ENCODE peak calls at places on chromosome 19, in ten cellular contexts. One of them, this sample, is unnamed. For H3K27me3, H3K9me3 and H3K4me1, the result is how much of the 10 kb centered on the place peaks cover.

GRCh38 chr19:51123381-51124186 is 1.1 kb upstream of the SIGLEC9 start:
- DNase-seq in tibial artery: peak
- DNase-seq in heart left ventricle: no peak
- DNase-seq in colonic mucosa: no peak
- DNase-seq in HAP-1: no peak
- DNase-seq in PC-3: no peak
- DNase-seq in GM23248: no peak
- DNase-seq in testis: no peak
- DNase-seq in A673: no peak
- DNase-seq in lower lobe of right lung: peak
- DNase-seq in this sample: no peak

GRCh38 chr19:58296086-58296485 is 9.1 kb upstream of the ERVK3-1 start:
- DNase-seq in tibial artery: no peak
- DNase-seq in heart left ventricle: no peak
- DNase-seq in colonic mucosa: no peak
- DNase-seq in HAP-1: no peak
- DNase-seq in PC-3: no peak
- DNase-seq in GM23248: peak
- DNase-seq in testis: no peak
- DNase-seq in A673: no peak
- DNase-seq in lower lobe of right lung: no peak
- DNase-seq in this sample: no peak

GRCh38 chr19:4742717-4743646 is 19.3 kb upstream of the DPP9 start:
- DNase-seq in tibial artery: no peak
- DNase-seq in heart left ventricle: no peak
- DNase-seq in colonic mucosa: no peak
- DNase-seq in HAP-1: no peak
- DNase-seq in PC-3: no peak
- DNase-seq in GM23248: no peak
- DNase-seq in testis: peak
- DNase-seq in A673: peak
- DNase-seq in lower lobe of right lung: no peak
- DNase-seq in this sample: peak

GRCh38 chr19:13981467-13981866 is 24.7 kb downstream of the RFX1 start:
- DNase-seq in tibial artery: no peak
- DNase-seq in heart left ventricle: no peak
- DNase-seq in colonic mucosa: no peak
- DNase-seq in HAP-1: no peak
- DNase-seq in PC-3: no peak
- DNase-seq in GM23248: no peak
- DNase-seq in testis: no peak
- DNase-seq in A673: no peak
- DNase-seq in lower lobe of right lung: no peak
- DNase-seq in this sample: no peak

GRCh38 chr19:35253316-35254286 is 4.8 kb downstream of the LSR start:
- DNase-seq in tibial artery: no peak
- DNase-seq in heart left ventricle: peak
- DNase-seq in colonic mucosa: peak
- DNase-seq in HAP-1: no peak
- DNase-seq in PC-3: no peak
- DNase-seq in GM23248: no peak
- DNase-seq in testis: no peak
- DNase-seq in A673: peak
- DNase-seq in lower lobe of right lung: no peak
- DNase-seq in this sample: peak

GRCh38 chr19:13556552-13556951 is 50.3 kb upstream of the CACNA1A start:
- DNase-seq in tibial artery: no peak
- DNase-seq in heart left ventricle: no peak
- DNase-seq in colonic mucosa: no peak
- DNase-seq in HAP-1: no peak
- DNase-seq in PC-3: no peak
- DNase-seq in GM23248: no peak
- DNase-seq in testis: no peak
- DNase-seq in A673: no peak
- DNase-seq in lower lobe of right lung: no peak
- DNase-seq in this sample: no peak

GRCh38 chr19:18396471-18397241 is 766 bp downstream of the LRRC25 start:
- DNase-seq in tibial artery: no peak
- DNase-seq in heart left ventricle: no peak
- DNase-seq in colonic mucosa: no peak
- DNase-seq in HAP-1: no peak
- DNase-seq in PC-3: no peak
- DNase-seq in GM23248: no peak
- DNase-seq in testis: peak
- DNase-seq in A673: no peak
- DNase-seq in lower lobe of right lung: no peak
- DNase-seq in this sample: no peak

GRCh38 chr19:3505598-3506383 is at the start of gene FZR1:
- DNase-seq in tibial artery: peak
- DNase-seq in heart left ventricle: peak
- DNase-seq in colonic mucosa: peak
- DNase-seq in HAP-1: peak
- DNase-seq in PC-3: peak
- DNase-seq in GM23248: peak
- DNase-seq in testis: peak
- DNase-seq in A673: peak
- DNase-seq in lower lobe of right lung: peak
- DNase-seq in this sample: peak

GRCh38 chr19:21947775-21948174 is 63.0 kb downstream of the ZNF208 start:
- DNase-seq in tibial artery: no peak
- DNase-seq in heart left ventricle: no peak
- DNase-seq in colonic mucosa: no peak
- DNase-seq in HAP-1: no peak
- DNase-seq in PC-3: no peak
- DNase-seq in GM23248: no peak
- DNase-seq in testis: no peak
- DNase-seq in A673: peak
- DNase-seq in lower lobe of right lung: no peak
- DNase-seq in this sample: no peak

GRCh38 chr19:45177817-45178261 is at the start of gene TRAPPC6A:
- DNase-seq in tibial artery: no peak
- DNase-seq in heart left ventricle: no peak
- DNase-seq in colonic mucosa: no peak
- DNase-seq in HAP-1: no peak
- DNase-seq in PC-3: peak
- DNase-seq in GM23248: peak
- DNase-seq in testis: no peak
- DNase-seq in A673: no peak
- DNase-seq in lower lobe of right lung: no peak
- DNase-seq in this sample: no peak

GRCh38 chr19:38303517-38304351 is at the start of gene C19orf33:
- DNase-seq in tibial artery: no peak
- DNase-seq in heart left ventricle: no peak
- DNase-seq in colonic mucosa: peak
- DNase-seq in HAP-1: no peak
- DNase-seq in PC-3: peak
- DNase-seq in GM23248: peak
- DNase-seq in testis: no peak
- DNase-seq in A673: no peak
- DNase-seq in lower lobe of right lung: peak
- DNase-seq in this sample: peak

GRCh38 chr19:16316506-16316882 is 8.1 kb upstream of the KLF2 start:
- DNase-seq in tibial artery: no peak
- DNase-seq in heart left ventricle: no peak
- DNase-seq in colonic mucosa: no peak
- DNase-seq in HAP-1: peak
- DNase-seq in PC-3: no peak
- DNase-seq in GM23248: no peak
- DNase-seq in testis: peak
- DNase-seq in A673: peak
- DNase-seq in lower lobe of right lung: no peak
- DNase-seq in this sample: no peak

GRCh38 chr19:16896098-16896912 is 7.5 kb downstream of the F2RL3 start:
- DNase-seq in tibial artery: no peak
- DNase-seq in heart left ventricle: no peak
- DNase-seq in colonic mucosa: peak
- DNase-seq in HAP-1: no peak
- DNase-seq in PC-3: no peak
- DNase-seq in GM23248: no peak
- DNase-seq in testis: peak
- DNase-seq in A673: no peak
- DNase-seq in lower lobe of right lung: peak
- DNase-seq in this sample: peak

GRCh38 chr19:14476663-14477401 is 1.7 kb upstream of the PTGER1 start:
- DNase-seq in tibial artery: peak
- DNase-seq in heart left ventricle: no peak
- DNase-seq in colonic mucosa: peak
- DNase-seq in HAP-1: no peak
- DNase-seq in PC-3: peak
- DNase-seq in GM23248: peak
- DNase-seq in testis: no peak
- DNase-seq in A673: peak
- DNase-seq in lower lobe of right lung: no peak
- DNase-seq in this sample: peak

GRCh38 chr19:10189631-10190425 is 4.9 kb downstream of the DNMT1 start:
- DNase-seq in tibial artery: no peak
- DNase-seq in heart left ventricle: no peak
- DNase-seq in colonic mucosa: no peak
- DNase-seq in HAP-1: no peak
- DNase-seq in PC-3: no peak
- DNase-seq in GM23248: peak
- DNase-seq in testis: no peak
- DNase-seq in A673: no peak
- DNase-seq in lower lobe of right lung: no peak
- DNase-seq in this sample: no peak
- H3K27me3 ChIP-seq in tibial artery: under half
- H3K27me3 ChIP-seq in heart left ventricle: under half
- H3K27me3 ChIP-seq in colonic mucosa: under half
- H3K27me3 ChIP-seq in HAP-1: under half
- H3K27me3 ChIP-seq in PC-3: under half
- H3K27me3 ChIP-seq in GM23248: under half
- H3K27me3 ChIP-seq in testis: under half
- H3K27me3 ChIP-seq in A673: under half
- H3K27me3 ChIP-seq in lower lobe of right lung: under half
- H3K27me3 ChIP-seq in this sample: under half

DNA sequence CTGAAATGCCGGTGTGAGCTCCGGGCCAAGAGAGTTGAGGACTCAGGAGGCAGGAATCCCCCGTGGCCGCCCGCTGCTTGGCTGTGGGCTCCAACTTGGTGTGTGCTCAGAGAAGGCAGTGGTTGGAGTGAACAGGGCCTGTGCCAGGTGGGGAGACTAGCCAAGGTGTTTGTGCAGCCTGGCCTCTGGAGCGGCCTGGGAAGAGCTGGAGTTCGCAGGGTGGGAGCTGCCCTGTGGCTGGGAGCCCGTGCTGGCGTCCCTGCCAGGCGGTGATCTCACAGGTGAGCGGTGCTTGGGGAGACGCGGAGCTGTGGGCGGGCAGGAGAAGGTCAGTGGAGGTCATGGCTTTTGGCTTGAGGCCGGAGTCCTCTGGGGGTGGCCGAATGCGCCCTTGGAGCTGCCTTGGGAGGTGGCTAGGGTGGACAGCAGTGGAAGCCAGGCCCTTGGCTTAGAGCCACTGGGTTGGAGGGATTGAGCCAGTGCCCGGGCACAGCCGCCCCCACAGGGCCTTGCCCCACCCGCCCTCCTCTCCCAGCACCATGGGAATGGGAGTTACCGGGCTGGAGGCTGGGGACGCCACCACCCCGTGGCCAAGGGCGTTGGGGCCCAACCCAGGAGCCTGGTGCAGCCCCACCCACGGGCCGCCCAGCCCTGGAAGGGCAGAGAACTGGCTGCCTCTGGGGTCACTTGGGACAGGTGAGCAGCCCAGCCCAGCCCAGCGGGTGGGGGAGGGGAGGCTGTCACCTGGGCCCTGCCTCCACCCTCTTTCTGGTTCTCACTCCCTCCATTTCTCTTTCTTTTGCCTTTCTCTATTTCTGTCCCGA is 7.1 kb upstream of the CIRBP start:
- DNase-seq in tibial artery: peak
- DNase-seq in heart left ventricle: peak
- DNase-seq in colonic mucosa: peak
- DNase-seq in HAP-1: no peak
- DNase-seq in PC-3: peak
- DNase-seq in GM23248: peak
- DNase-seq in testis: no peak
- DNase-seq in A673: no peak
- DNase-seq in lower lobe of right lung: peak
- DNase-seq in this sample: peak
- H3K9me3 ChIP-seq in tibial artery: under half
- H3K9me3 ChIP-seq in heart left ventricle: under half
- H3K9me3 ChIP-seq in colonic mucosa: under half
- H3K9me3 ChIP-seq in HAP-1: under half
- H3K9me3 ChIP-seq in PC-3: under half
- H3K9me3 ChIP-seq in GM23248: under half
- H3K9me3 ChIP-seq in testis: under half
- H3K9me3 ChIP-seq in A673: under half
- H3K9me3 ChIP-seq in lower lobe of right lung: under half
- H3K9me3 ChIP-seq in this sample: under half

DNA sequence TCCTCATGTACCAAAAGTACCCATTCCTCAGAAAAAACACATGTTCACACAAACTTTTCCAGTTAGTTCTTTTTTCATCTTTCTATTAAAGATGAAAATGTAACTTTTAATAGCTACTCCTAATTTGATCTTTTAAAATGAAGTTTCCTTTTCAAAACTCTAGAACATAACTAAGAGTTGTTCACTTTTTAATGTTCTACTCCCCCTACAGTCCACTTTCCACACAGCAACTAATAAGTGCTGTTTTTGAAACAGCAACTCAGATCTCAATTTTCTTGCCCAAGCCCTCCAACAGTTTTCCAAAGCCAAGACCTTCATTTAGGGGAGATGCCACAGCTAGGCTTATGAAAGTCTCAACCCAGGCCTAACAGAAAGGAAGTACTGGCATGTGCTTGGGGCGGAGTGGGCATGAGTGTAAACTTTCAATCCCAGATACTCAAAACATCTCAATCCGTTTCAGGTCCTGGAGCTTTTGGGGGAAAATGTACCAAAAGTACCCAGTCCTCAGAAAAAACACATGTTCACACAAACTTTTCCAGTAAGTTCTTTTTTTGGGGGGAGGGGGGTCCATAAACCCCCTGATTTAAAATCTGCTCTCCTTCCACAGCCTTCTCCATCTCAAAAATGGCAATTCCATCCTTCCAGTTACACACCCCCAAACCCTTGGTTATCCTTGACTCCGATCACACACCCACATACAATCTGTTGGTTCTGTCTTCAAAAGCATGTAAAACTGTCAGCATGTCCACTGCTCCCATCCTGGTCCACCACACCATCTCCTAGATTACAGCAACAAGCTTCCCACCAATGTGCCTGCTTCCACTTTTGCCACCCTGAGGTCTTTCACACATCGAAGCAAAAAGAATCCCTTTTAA is 2.0 kb downstream of the FBL start:
- DNase-seq in tibial artery: no peak
- DNase-seq in heart left ventricle: no peak
- DNase-seq in colonic mucosa: no peak
- DNase-seq in HAP-1: peak
- DNase-seq in PC-3: peak
- DNase-seq in GM23248: peak
- DNase-seq in testis: no peak
- DNase-seq in A673: peak
- DNase-seq in lower lobe of right lung: no peak
- DNase-seq in this sample: no peak
- H3K4me1 ChIP-seq in tibial artery: under half
- H3K4me1 ChIP-seq in heart left ventricle: under half
- H3K4me1 ChIP-seq in colonic mucosa: under half
- H3K4me1 ChIP-seq in HAP-1: under half
- H3K4me1 ChIP-seq in PC-3: under half
- H3K4me1 ChIP-seq in GM23248: under half
- H3K4me1 ChIP-seq in testis: half or more
- H3K4me1 ChIP-seq in A673: under half
- H3K4me1 ChIP-seq in lower lobe of right lung: under half
- H3K4me1 ChIP-seq in this sample: under half

GRCh38 chr19:41521860-41522555 is 54.0 kb upstream of the CEACAM21 start:
- DNase-seq in tibial artery: no peak
- DNase-seq in heart left ventricle: no peak
- DNase-seq in colonic mucosa: no peak
- DNase-seq in HAP-1: no peak
- DNase-seq in PC-3: no peak
- DNase-seq in GM23248: peak
- DNase-seq in testis: no peak
- DNase-seq in A673: peak
- DNase-seq in lower lobe of right lung: peak
- DNase-seq in this sample: peak
- H3K27me3 ChIP-seq in tibial artery: under half
- H3K27me3 ChIP-seq in heart left ventricle: half or more
- H3K27me3 ChIP-seq in colonic mucosa: under half
- H3K27me3 ChIP-seq in HAP-1: half or more
- H3K27me3 ChIP-seq in PC-3: half or more
- H3K27me3 ChIP-seq in GM23248: half or more
- H3K27me3 ChIP-seq in testis: under half
- H3K27me3 ChIP-seq in A673: half or more
- H3K27me3 ChIP-seq in lower lobe of right lung: under half
- H3K27me3 ChIP-seq in this sample: half or more